ENCODE peak calls at places on chromosomes 6 and 20, in five cellular contexts. J is hepatocyte, S is activated B cell treated with CpG ODN at 0.5 μM for 24 hours, F is AG04450, A is sigmoid colon. T is an unnamed sample.

GRCh38 chr20:41476013-41476441 is 109.4 kb upstream of the EMILIN3 start:
- DNase-seq in A (no peak), S (no peak), J (no peak), F (peak; percentile 21), T (no peak)

GRCh38 chr6:26502169-26502568 is 2.1 kb downstream of the BTN1A1 start:
- DNase-seq in S (no peak), A (no peak), F (no peak), J (peak; percentile 20), T (no peak)

GRCh38 chr6:40506956-40507355 is 80.2 kb downstream of the LRFN2 start:
- DNase-seq in J (no peak), S (no peak), A (no peak), F (no peak), T (no peak)

GRCh38 chr6:66435321-66435720 is 728.3 kb upstream of the EYS start:
- DNase-seq in S (no peak), J (no peak), F (no peak), A (no peak), T (no peak)

GRCh38 chr6:118350881-118351430 is 197.1 kb upstream of the PLN start:
- DNase-seq in A (no peak), S (no peak), J (peak; percentile 16), F (peak; percentile 82), T (no peak)

GRCh38 chr20:40638414-40638813 is 50.6 kb downstream of the MAFB start:
- DNase-seq in J (no peak), F (no peak), S (no peak), A (no peak), T (no peak)

GRCh38 chr6:16097382-16098171 is 31.3 kb upstream of the MYLIP start:
- DNase-seq in S (no peak), J (no peak), F (no peak), A (no peak), T (no peak)

GRCh38 chr6:56906752-56907151 is 48.2 kb upstream of the BEND6 start:
- DNase-seq in S (no peak), A (no peak), J (no peak), F (no peak), T (no peak)

GRCh38 chr6:87815449-87815848 is 113.4 kb upstream of the AKIRIN2 start:
- DNase-seq in F (no peak), J (no peak), S (no peak), A (no peak), T (no peak)

GRCh38 chr6:165571068-165571682 is 91.9 kb downstream of the PDE10A start:
- DNase-seq in A (no peak), F (no peak), S (no peak), J (no peak), T (no peak)

GRCh38 chr6:163759542-163759941 is 345.0 kb downstream of the QKI start:
- DNase-seq in F (no peak), A (no peak), J (no peak), S (no peak), T (no peak)

GRCh38 chr6:6711832-6712231 is 123.3 kb downstream of the LY86 start:
- DNase-seq in F (no peak), A (no peak), J (no peak), S (peak; percentile 27), T (no peak)

GRCh38 chr6:71294121-71294523 is 5.5 kb downstream of the OGFRL1 start:
- DNase-seq in S (no peak), J (no peak), F (peak; percentile 69), A (no peak), T (no peak)

GRCh38 chr6:158213925-158214674 is 46.0 kb downstream of the GTF2H5 start:
- DNase-seq in F (peak; percentile 53), S (no peak), J (peak; percentile 89), A (peak; percentile 74), T (peak; percentile 73)

GRCh38 chr6:4402477-4402976 is 267.2 kb upstream of the ECI2 start:
- DNase-seq in A (no peak), S (no peak), J (no peak), F (peak; percentile 39), T (no peak)

GRCh38 chr20:46060301-46060881 is 29.4 kb downstream of the NCOA5 start:
- DNase-seq in S (no peak), A (no peak), F (no peak), J (no peak), T (peak; percentile 19)

GRCh38 chr6:19320066-19320465 is 517.1 kb upstream of the ID4 start:
- DNase-seq in A (no peak), F (no peak), J (no peak), S (no peak), T (no peak)

GRCh38 chr6:25105070-25105925 is 169.5 kb upstream of the RIPOR2 start:
- DNase-seq in J (no peak), F (no peak), A (no peak), S (no peak), T (no peak)

GRCh38 chr6:118705799-118706481 is 54.5 kb upstream of the CEP85L start:
- DNase-seq in J (no peak), F (no peak), S (no peak), A (no peak), T (peak; percentile 60)

GRCh38 chr6:42390228-42390934 is 61.3 kb downstream of the TRERF1 start:
- DNase-seq in F (no peak), J (no peak), S (no peak), A (no peak), T (peak; percentile 83)

GRCh38 chr20:61486198-61486597 is 234.1 kb downstream of the CDH4 start:
- DNase-seq in F (no peak), S (no peak), J (no peak), A (no peak), T (no peak)

GRCh38 chr6:33290459-33290858 is 1.1 kb downstream of the PFDN6 start:
- DNase-seq in J (no peak), A (no peak), S (no peak), F (no peak), T (no peak)

GRCh38 chr20:64188682-64189529 is 24.7 kb downstream of the MYT1 start:
- DNase-seq in J (peak; percentile 95), A (no peak), F (no peak), S (no peak), T (no peak)

GRCh38 chr6:16482702-16483314 is 244.4 kb downstream of the GMPR start:
- DNase-seq in A (no peak), S (no peak), J (no peak), F (no peak), T (peak; percentile 65)

GRCh38 chr20:49593441-49594142 is 25.7 kb upstream of the PTGIS start:
- DNase-seq in F (no peak), A (no peak), J (no peak), S (no peak), T (peak; percentile 68)

GRCh38 chr6:24876496-24877465 is 59.0 kb downstream of the RIPOR2 start:
- DNase-seq in S (no peak), A (no peak), F (no peak), J (peak; percentile 77), T (no peak)

GRCh38 chr6:73382462-73383113 is 12.0 kb upstream of the DDX43 start:
- DNase-seq in S (no peak), A (no peak), J (no peak), F (no peak), T (no peak)

GRCh38 chr20:53194891-53195290 is 222.7 kb downstream of the TSHZ2 start:
- DNase-seq in J (no peak), F (no peak), S (no peak), A (no peak), T (no peak)

GRCh38 chr20:53191957-53192356 is 219.8 kb downstream of the TSHZ2 start:
- DNase-seq in J (no peak), S (no peak), F (no peak), A (no peak), T (no peak)

GRCh38 chr20:53194310-53194709 is 222.2 kb downstream of the TSHZ2 start:
- DNase-seq in S (no peak), A (no peak), F (no peak), J (no peak), T (no peak)

GRCh38 chr20:53201588-53201987 is 229.4 kb downstream of the TSHZ2 start:
- DNase-seq in J (no peak), A (no peak), S (no peak), F (no peak), T (no peak)

GRCh38 chr20:53195882-53196610 is 223.9 kb downstream of the TSHZ2 start:
- DNase-seq in J (no peak), F (no peak), S (no peak), A (no peak), T (no peak)
- TF ChIP-seq CTCF in J (no peak), F (no peak), S (no peak), A (no peak), T (no peak)

DNA sequence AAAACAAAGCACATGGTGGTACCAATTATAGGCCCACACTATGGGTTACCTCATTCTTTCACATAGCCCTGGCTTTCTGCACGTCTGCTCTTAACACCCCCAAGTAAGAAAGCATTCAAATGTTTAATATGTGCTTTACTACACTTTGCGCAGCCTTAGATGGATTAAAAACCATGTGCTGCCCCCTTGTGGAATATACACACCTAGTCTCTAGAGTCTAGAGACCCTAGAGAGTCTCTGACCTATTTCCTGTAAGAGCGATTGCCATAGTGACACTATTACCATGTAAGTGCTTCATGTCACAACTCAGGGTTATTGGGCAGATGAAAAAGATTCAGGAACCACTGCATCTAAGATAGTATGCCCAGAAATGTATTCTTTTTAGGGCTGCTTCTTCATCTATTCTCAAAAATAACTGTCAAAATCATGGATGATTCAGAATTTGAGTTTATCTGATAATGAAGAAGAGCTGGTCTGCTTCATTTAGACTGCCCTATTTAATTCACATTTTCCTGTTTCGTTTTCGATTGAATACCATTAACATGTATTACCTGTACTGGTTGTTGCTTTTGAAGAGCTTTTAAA is 186.3 kb downstream of the ADGB start:
- DNase-seq in S (no peak), F (peak; percentile 6), J (peak; percentile 49), A (no peak), T (peak; percentile 49)
- TF ChIP-seq CTCF in S (no peak), F (peak; percentile 62), J (peak; percentile 51), A (no peak), T (peak; percentile 60)

GRCh38 chr20:2353231-2353630 is 27.5 kb upstream of the TGM6 start:
- DNase-seq in A (no peak), J (no peak), F (no peak), S (no peak), T (no peak)

GRCh38 chr20:2348336-2348735 is 32.4 kb upstream of the TGM6 start:
- DNase-seq in J (no peak), S (no peak), F (no peak), A (no peak), T (no peak)

GRCh38 chr20:2349801-2350200 is 30.9 kb upstream of the TGM6 start:
- DNase-seq in S (no peak), J (no peak), A (no peak), F (no peak), T (no peak)

GRCh38 chr20:2350606-2351005 is 30.1 kb upstream of the TGM6 start:
- DNase-seq in S (no peak), A (no peak), J (no peak), F (no peak), T (no peak)
- TF ChIP-seq CTCF in S (no peak), A (no peak), J (no peak), F (no peak), T (no peak)

DNA sequence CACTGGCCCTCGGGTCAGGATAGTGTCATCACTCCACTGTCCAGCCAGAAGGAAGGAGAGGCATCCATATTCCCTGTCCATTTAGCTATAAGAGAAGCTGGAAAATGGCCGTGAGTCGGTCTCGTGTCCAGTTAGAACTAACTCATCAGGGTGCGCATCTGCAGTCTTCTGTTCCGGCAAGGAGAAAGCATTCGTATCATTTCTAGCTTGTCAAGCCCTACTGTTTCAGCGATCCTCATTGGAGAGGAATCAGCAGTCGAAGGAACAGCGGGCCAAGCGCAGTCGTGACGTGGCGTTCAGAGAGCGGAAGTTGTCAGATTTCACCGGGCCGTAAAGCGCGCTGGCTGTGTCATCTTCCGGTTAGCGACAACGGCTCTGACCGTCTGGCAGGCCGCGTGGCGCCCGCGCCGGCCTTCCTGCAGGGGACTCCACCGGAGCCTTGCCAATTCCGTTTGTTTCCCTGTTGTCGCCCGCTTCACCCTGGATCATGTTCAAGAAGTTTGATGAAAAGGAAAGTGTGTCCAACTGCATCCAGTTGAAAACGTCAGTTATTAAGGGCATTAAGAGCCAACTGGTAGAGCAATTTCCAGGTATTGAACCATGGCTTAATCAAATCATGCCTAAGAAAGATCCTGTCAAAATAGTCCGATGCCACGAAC is 32.9 kb downstream of the HM13 start:
- DNase-seq in J (peak; percentile 96), F (peak; percentile 65), S (peak; percentile 70), A (peak; percentile 93), T (peak; percentile 89)
- TF ChIP-seq CTCF in J (no peak), F (no peak), S (no peak), A (no peak), T (no peak)

T was measured in activated CD8-positive, alpha-beta T cell treated with anti-CD3 and anti-CD28 coated beads for 36 hours.